ENCODE peak calls at places on chromosomes 1 and 21, in six cellular contexts. F, U, A, H, E and N are unnamed samples.

GRCh38 chr1:186374313-186375151 is 521 bp downstream of the TPR start:
- DNase-seq in F (peak), U (peak), A (no peak), H (no peak), E (no peak), N (no peak)

GRCh38 chr1:923131-923990 is at the start of gene SAMD11:
- DNase-seq in F (peak), U (peak), A (peak), H (peak), E (peak), N (no peak)

GRCh38 chr1:203126151-203126865 is 1.2 kb upstream of the ADORA1 start:
- DNase-seq in F (no peak), U (peak), A (peak), H (peak), E (no peak), N (no peak)

GRCh38 chr1:16644179-16645043 is 22.3 kb downstream of the RNU1-3 start:
- DNase-seq in F (peak), U (peak), A (peak), H (peak), E (peak), N (peak)

GRCh38 chr1:8560035-8560434 is 242.1 kb downstream of the SLC45A1 start:
- DNase-seq in F (no peak), U (no peak), A (no peak), H (no peak), E (no peak), N (no peak)

GRCh38 chr1:65141394-65141793 is 6.6 kb upstream of the AK4 start:
- DNase-seq in F (no peak), U (no peak), A (no peak), H (no peak), E (no peak), N (no peak)

GRCh38 chr1:178241837-178242236 is 147.9 kb downstream of the RASAL2 start:
- DNase-seq in F (no peak), U (no peak), A (no peak), H (no peak), E (no peak), N (no peak)

GRCh38 chr1:222777463-222777862 is 37.4 kb upstream of the DISP1 start:
- DNase-seq in F (no peak), U (no peak), A (no peak), H (no peak), E (no peak), N (no peak)

GRCh38 chr1:98761238-98761637 is 99.7 kb downstream of the SNX7 start:
- DNase-seq in F (no peak), U (no peak), A (no peak), H (no peak), E (no peak), N (no peak)

GRCh38 chr1:156528875-156529425 is 28.4 kb upstream of the MEF2D start:
- DNase-seq in F (no peak), U (no peak), A (no peak), H (no peak), E (no peak), N (no peak)

GRCh38 chr21:45985471-45986315 is 4.1 kb downstream of the COL6A1 start:
- DNase-seq in F (no peak), U (no peak), A (peak), H (peak), E (no peak), N (peak)

GRCh38 chr1:71770121-71770520 is 512.2 kb downstream of the NEGR1 start:
- DNase-seq in F (no peak), U (peak), A (no peak), H (no peak), E (no peak), N (no peak)

GRCh38 chr1:150615346-150616201 is 13.8 kb downstream of the ENSA start:
- DNase-seq in F (no peak), U (no peak), A (peak), H (no peak), E (no peak), N (no peak)

GRCh38 chr1:150477320-150477719 is 9.9 kb upstream of the TARS2 start:
- DNase-seq in F (no peak), U (no peak), A (no peak), H (no peak), E (no peak), N (no peak)

GRCh38 chr1:88985033-88985432 is 7.4 kb downstream of the KYAT3 start:
- DNase-seq in F (no peak), U (peak), A (no peak), H (no peak), E (no peak), N (no peak)

GRCh38 chr1:223345720-223346119 is 18.3 kb downstream of the SUSD4 start:
- DNase-seq in F (no peak), U (no peak), A (no peak), H (no peak), E (no peak), N (no peak)

GRCh38 chr1:25569599-25570458 is 26.4 kb downstream of the LDLRAP1 start:
- DNase-seq in F (no peak), U (peak), A (no peak), H (no peak), E (no peak), N (no peak)

GRCh38 chr21:30434033-30434631 is 4.1 kb downstream of the KRTAP13-4 start:
- DNase-seq in F (no peak), U (no peak), A (no peak), H (no peak), E (peak), N (no peak)

GRCh38 chr1:10528066-10529014 is 53.6 kb downstream of the PEX14 start:
- DNase-seq in F (no peak), U (peak), A (no peak), H (no peak), E (no peak), N (no peak)

GRCh38 chr1:71049951-71050598 is 2.5 kb upstream of the PTGER3 start:
- DNase-seq in F (peak), U (peak), A (no peak), H (no peak), E (peak), N (no peak)

GRCh38 chr1:204756349-204756748 is 70.8 kb upstream of the LRRN2 start:
- DNase-seq in F (no peak), U (no peak), A (no peak), H (no peak), E (no peak), N (no peak)

GRCh38 chr1:56803561-56804156 is 15.5 kb downstream of the FYB2 start:
- DNase-seq in F (no peak), U (no peak), A (no peak), H (no peak), E (no peak), N (no peak)

GRCh38 chr1:207428783-207429182 is 25.3 kb upstream of the CR2 start:
- DNase-seq in F (no peak), U (no peak), A (no peak), H (no peak), E (no peak), N (no peak)

GRCh38 chr1:36807262-36807661 is 227.1 kb downstream of the GRIK3 start:
- DNase-seq in F (no peak), U (no peak), A (no peak), H (no peak), E (no peak), N (no peak)

GRCh38 chr1:46246548-46247432 is 773 bp upstream of the RAD54L start:
- DNase-seq in F (peak), U (peak), A (peak), H (peak), E (no peak), N (no peak)

GRCh38 chr1:64984106-64984505 is 17.8 kb upstream of the JAK1 start:
- DNase-seq in F (no peak), U (no peak), A (no peak), H (no peak), E (no peak), N (no peak)

GRCh38 chr1:15678578-15678977 is 5.5 kb upstream of the PLEKHM2 start:
- DNase-seq in F (no peak), U (peak), A (no peak), H (no peak), E (no peak), N (peak)

GRCh38 chr1:244436336-244437102 is 15.2 kb downstream of the ADSS2 start:
- DNase-seq in F (no peak), U (peak), A (no peak), H (no peak), E (no peak), N (no peak)

GRCh38 chr1:178284059-178284458 is 190.2 kb downstream of the RASAL2 start:
- DNase-seq in F (no peak), U (no peak), A (no peak), H (no peak), E (no peak), N (no peak)

GRCh38 chr1:243312962-243313634 is 57.3 kb downstream of the SDCCAG8 start:
- DNase-seq in F (peak), U (no peak), A (no peak), H (no peak), E (no peak), N (no peak)

GRCh38 chr1:232904566-232904965 is 45.8 kb upstream of the NTPCR start:
- DNase-seq in F (no peak), U (peak), A (no peak), H (no peak), E (no peak), N (no peak)

GRCh38 chr1:79895573-79895972 is 889.0 kb upstream of the ADGRL4 start:
- DNase-seq in F (no peak), U (no peak), A (no peak), H (no peak), E (no peak), N (no peak)

GRCh38 chr1:3125546-3126368 is 56.8 kb downstream of the PRDM16 start:
- DNase-seq in F (no peak), U (no peak), A (no peak), H (no peak), E (no peak), N (no peak)

GRCh38 chr1:119286587-119287181 is 81.9 kb upstream of the HAO2 start:
- DNase-seq in F (no peak), U (peak), A (no peak), H (no peak), E (peak), N (no peak)

GRCh38 chr1:57727121-57727520 is 303.3 kb upstream of the DAB1 start:
- DNase-seq in F (no peak), U (no peak), A (no peak), H (no peak), E (no peak), N (no peak)

GRCh38 chr1:41102208-41102607 is 80.7 kb upstream of the SLFNL1 start:
- DNase-seq in F (no peak), U (peak), A (peak), H (peak), E (no peak), N (no peak)

GRCh38 chr1:7967651-7968050 is 6.1 kb downstream of the PARK7 start:
- DNase-seq in F (no peak), U (no peak), A (no peak), H (no peak), E (no peak), N (no peak)

GRCh38 chr1:63794927-63795326 is 21.1 kb downstream of the ROR1 start:
- DNase-seq in F (no peak), U (peak), A (no peak), H (no peak), E (no peak), N (no peak)

GRCh38 chr1:240701412-240701811 is 89.5 kb upstream of the GREM2 start:
- DNase-seq in F (no peak), U (peak), A (no peak), H (no peak), E (no peak), N (no peak)

GRCh38 chr1:155051777-155052398 is 772 bp downstream of the ADAM15 start:
- DNase-seq in F (peak), U (no peak), A (peak), H (no peak), E (no peak), N (no peak)

GRCh38 chr1:55062801-55063561 is 23.6 kb downstream of the PCSK9 start:
- DNase-seq in F (peak), U (no peak), A (no peak), H (no peak), E (no peak), N (peak)

GRCh38 chr1:55063562-55063942 is 24.2 kb downstream of the PCSK9 start:
- DNase-seq in F (no peak), U (no peak), A (no peak), H (no peak), E (no peak), N (no peak)

GRCh38 chr1:55064861-55065263 is 25.5 kb downstream of the PCSK9 start:
- DNase-seq in F (no peak), U (peak), A (no peak), H (no peak), E (no peak), N (no peak)

GRCh38 chr1:55065649-55066048 is 26.3 kb downstream of the PCSK9 start:
- DNase-seq in F (no peak), U (no peak), A (no peak), H (no peak), E (no peak), N (peak)

DNA sequence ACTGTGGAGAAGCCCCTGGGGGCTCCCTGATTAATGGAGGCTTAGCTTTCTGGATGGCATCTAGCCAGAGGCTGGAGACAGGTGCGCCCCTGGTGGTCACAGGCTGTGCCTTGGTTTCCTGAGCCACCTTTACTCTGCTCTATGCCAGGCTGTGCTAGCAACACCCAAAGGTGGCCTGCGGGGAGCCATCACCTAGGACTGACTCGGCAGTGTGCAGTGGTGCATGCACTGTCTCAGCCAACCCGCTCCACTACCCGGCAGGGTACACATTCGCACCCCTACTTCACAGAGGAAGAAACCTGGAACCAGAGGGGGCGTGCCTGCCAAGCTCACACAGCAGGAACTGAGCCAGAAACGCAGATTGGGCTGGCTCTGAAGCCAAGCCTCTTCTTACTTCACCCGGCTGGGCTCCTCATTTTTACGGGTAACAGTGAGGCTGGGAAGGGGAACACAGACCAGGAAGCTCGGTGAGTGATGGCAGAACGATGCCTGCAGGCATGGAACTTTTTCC is 24.8 kb downstream of the PCSK9 start:
- DNase-seq in F (no peak), U (peak), A (no peak), H (no peak), E (no peak), N (peak)
- TF ChIP-seq CTCF in F (peak), U (peak), A (no peak), H (no peak), E (peak), N (no peak)

GRCh38 chr1:152924191-152924590 is 15.8 kb downstream of the IVL start:
- DNase-seq in F (no peak), U (no peak), A (no peak), H (no peak), E (no peak), N (no peak)
- TF ChIP-seq CTCF in F (no peak), U (no peak), A (no peak), H (no peak), E (no peak), N (no peak)

GRCh38 chr1:109740615-109741373 is at the start of gene GSTM3:
- DNase-seq in F (no peak), U (peak), A (no peak), H (no peak), E (no peak), N (no peak)

GRCh38 chr1:109739738-109740614 is 862 bp downstream of the GSTM3 start:
- DNase-seq in F (peak), U (peak), A (peak), H (peak), E (peak), N (no peak)
- TF ChIP-seq CTCF in F (no peak), U (no peak), A (no peak), H (no peak), E (no peak), N (no peak)

GRCh38 chr1:21668232-21669032 is 725 bp downstream of the RAP1GAP start:
- DNase-seq in F (no peak), U (no peak), A (peak), H (no peak), E (no peak), N (peak)

GRCh38 chr1:21670059-21670881 is 1.1 kb upstream of the RAP1GAP start:
- DNase-seq in F (no peak), U (no peak), A (no peak), H (no peak), E (no peak), N (peak)

GRCh38 chr1:21670956-21671902 is 2.1 kb upstream of the RAP1GAP start:
- DNase-seq in F (no peak), U (no peak), A (no peak), H (no peak), E (no peak), N (peak)

GRCh38 chr1:21669033-21669286 is 197 bp downstream of the RAP1GAP start:
- DNase-seq in F (no peak), U (no peak), A (no peak), H (no peak), E (no peak), N (no peak)

DNA sequence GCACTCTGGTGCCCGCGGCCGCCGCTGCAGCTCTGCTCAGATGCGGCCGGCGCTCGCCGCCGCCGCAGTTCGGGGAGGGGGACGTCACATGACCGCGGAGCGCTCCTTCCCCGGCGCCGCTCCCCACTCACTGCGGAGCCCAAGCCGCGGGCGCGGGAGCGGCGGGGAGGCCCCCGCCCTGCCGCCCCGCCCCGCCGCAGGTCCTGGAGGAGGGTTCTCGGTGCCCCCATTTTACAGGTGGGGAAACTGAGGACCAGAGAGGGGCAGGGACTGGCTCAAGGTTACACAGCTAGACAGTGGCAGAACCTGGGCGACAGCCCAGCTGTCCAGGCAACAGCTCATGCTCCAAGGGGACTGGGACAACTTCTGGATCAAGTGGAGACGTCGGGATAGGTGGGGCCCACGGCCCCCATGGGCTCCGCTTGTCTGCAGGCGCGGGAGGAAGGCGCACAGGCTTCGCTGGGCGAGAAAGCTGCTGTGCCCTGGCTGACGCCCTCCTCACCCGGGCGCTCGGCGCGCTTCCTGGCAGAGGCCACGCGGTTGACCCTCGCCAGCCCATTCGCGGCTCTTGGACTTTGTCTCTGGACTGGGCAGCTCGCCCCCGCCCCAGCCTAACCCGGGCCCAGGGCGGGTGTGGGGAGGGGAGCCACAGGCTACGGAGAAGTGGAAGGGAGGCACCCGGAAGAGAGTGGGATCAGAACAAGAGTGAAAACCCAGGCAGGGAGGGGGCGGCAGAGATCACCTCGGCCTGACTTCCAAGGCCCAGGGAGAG is at the start of gene RAP1GAP:
- DNase-seq in F (peak), U (no peak), A (peak), H (no peak), E (no peak), N (peak)
- TF ChIP-seq CTCF in F (no peak), U (no peak), A (no peak), H (no peak), E (no peak), N (no peak)

GRCh38 chr21:34074283-34075098 is 1.1 kb downstream of the MRPS6 start:
- DNase-seq in F (no peak), U (no peak), A (no peak), H (no peak), E (no peak), N (no peak)
- TF ChIP-seq CTCF in F (no peak), U (no peak), A (no peak), H (no peak), E (peak), N (no peak)

GRCh38 chr1:34073028-34073730 is 91.9 kb downstream of the CSMD2 start:
- DNase-seq in F (no peak), U (no peak), A (no peak), H (no peak), E (no peak), N (no peak)
- TF ChIP-seq CTCF in F (no peak), U (no peak), A (no peak), H (no peak), E (no peak), N (no peak)